ENCODE peak calls at places on chromosomes 3 and 15, in eight cellular contexts. One of them, this sample, is unnamed. For H3K4me1, the result is how much of the 10 kb centered on the place peaks cover.

GRCh38 chr15:58952751-58953150 is 19.3 kb upstream of the SLTM start:
- DNase-seq in foreskin keratinocyte: no peak
- DNase-seq in body of pancreas: no peak
- DNase-seq in psoas muscle: no peak
- DNase-seq in heart left ventricle: no peak
- DNase-seq in ovary: no peak
- DNase-seq in cardiac muscle cell: peak
- DNase-seq in neural progenitor cell: no peak
- DNase-seq in this sample: no peak

GRCh38 chr3:63390831-63391230 is 112.7 kb downstream of the SYNPR start:
- DNase-seq in foreskin keratinocyte: no peak
- DNase-seq in body of pancreas: no peak
- DNase-seq in psoas muscle: no peak
- DNase-seq in heart left ventricle: no peak
- DNase-seq in ovary: no peak
- DNase-seq in cardiac muscle cell: no peak
- DNase-seq in neural progenitor cell: no peak
- DNase-seq in this sample: no peak

GRCh38 chr3:169348981-169349942 is 314.2 kb downstream of the MECOM start:
- DNase-seq in foreskin keratinocyte: peak
- DNase-seq in body of pancreas: no peak
- DNase-seq in psoas muscle: no peak
- DNase-seq in heart left ventricle: no peak
- DNase-seq in ovary: no peak
- DNase-seq in cardiac muscle cell: peak
- DNase-seq in neural progenitor cell: no peak
- DNase-seq in this sample: no peak

GRCh38 chr3:123447749-123448502 is 964 bp downstream of the ADCY5 start:
- DNase-seq in foreskin keratinocyte: no peak
- DNase-seq in body of pancreas: peak
- DNase-seq in psoas muscle: no peak
- DNase-seq in heart left ventricle: peak
- DNase-seq in ovary: peak
- DNase-seq in cardiac muscle cell: no peak
- DNase-seq in neural progenitor cell: peak
- DNase-seq in this sample: no peak

GRCh38 chr3:61683409-61684261 is 122.3 kb downstream of the PTPRG start:
- DNase-seq in foreskin keratinocyte: no peak
- DNase-seq in body of pancreas: no peak
- DNase-seq in psoas muscle: no peak
- DNase-seq in heart left ventricle: no peak
- DNase-seq in ovary: no peak
- DNase-seq in cardiac muscle cell: no peak
- DNase-seq in neural progenitor cell: no peak
- DNase-seq in this sample: no peak

GRCh38 chr3:151087648-151088047 is 2.2 kb downstream of the MED12L start:
- DNase-seq in foreskin keratinocyte: no peak
- DNase-seq in body of pancreas: no peak
- DNase-seq in psoas muscle: no peak
- DNase-seq in heart left ventricle: no peak
- DNase-seq in ovary: no peak
- DNase-seq in cardiac muscle cell: no peak
- DNase-seq in neural progenitor cell: no peak
- DNase-seq in this sample: no peak

GRCh38 chr15:60408438-60409105 is 10.8 kb upstream of the ANXA2 start:
- DNase-seq in foreskin keratinocyte: peak
- DNase-seq in body of pancreas: no peak
- DNase-seq in psoas muscle: no peak
- DNase-seq in heart left ventricle: no peak
- DNase-seq in ovary: no peak
- DNase-seq in cardiac muscle cell: peak
- DNase-seq in neural progenitor cell: no peak
- DNase-seq in this sample: no peak

GRCh38 chr3:52049503-52049902 is 6.9 kb downstream of the DUSP7 start:
- DNase-seq in foreskin keratinocyte: no peak
- DNase-seq in body of pancreas: no peak
- DNase-seq in psoas muscle: no peak
- DNase-seq in heart left ventricle: no peak
- DNase-seq in ovary: no peak
- DNase-seq in cardiac muscle cell: no peak
- DNase-seq in neural progenitor cell: no peak
- DNase-seq in this sample: no peak

GRCh38 chr3:50237133-50237651 is 1.2 kb downstream of the GNAI2 start:
- DNase-seq in foreskin keratinocyte: no peak
- DNase-seq in body of pancreas: no peak
- DNase-seq in psoas muscle: no peak
- DNase-seq in heart left ventricle: no peak
- DNase-seq in ovary: no peak
- DNase-seq in cardiac muscle cell: peak
- DNase-seq in neural progenitor cell: peak
- DNase-seq in this sample: no peak

GRCh38 chr15:29883126-29883525 is 60.9 kb upstream of the TJP1 start:
- DNase-seq in foreskin keratinocyte: no peak
- DNase-seq in body of pancreas: no peak
- DNase-seq in psoas muscle: no peak
- DNase-seq in heart left ventricle: no peak
- DNase-seq in ovary: no peak
- DNase-seq in cardiac muscle cell: no peak
- DNase-seq in neural progenitor cell: peak
- DNase-seq in this sample: no peak

GRCh38 chr3:123773681-123774431 is 110.3 kb downstream of the MYLK start:
- DNase-seq in foreskin keratinocyte: no peak
- DNase-seq in body of pancreas: no peak
- DNase-seq in psoas muscle: peak
- DNase-seq in heart left ventricle: no peak
- DNase-seq in ovary: no peak
- DNase-seq in cardiac muscle cell: peak
- DNase-seq in neural progenitor cell: no peak
- DNase-seq in this sample: no peak

DNA sequence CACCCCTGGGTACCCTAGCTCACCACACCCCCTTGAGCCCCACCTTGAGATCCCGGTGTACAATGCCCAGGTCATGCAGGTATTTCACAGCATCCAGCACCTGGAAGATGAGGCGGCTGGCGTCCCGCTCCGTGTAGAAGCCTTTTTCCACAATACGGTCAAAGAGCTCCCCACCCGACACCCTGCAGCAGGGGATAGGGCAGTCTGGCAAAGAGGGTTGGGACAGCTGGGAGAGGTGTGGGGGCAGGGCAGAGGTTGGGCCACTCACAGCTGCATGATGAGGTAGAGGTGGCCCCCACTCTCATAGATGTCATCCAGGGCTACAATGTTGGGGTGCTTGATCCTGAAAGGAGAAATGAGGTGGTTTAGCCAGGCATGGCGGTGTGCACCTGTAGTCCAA is 6.9 kb downstream of the CAMK1 start:
- DNase-seq in foreskin keratinocyte: no peak
- DNase-seq in body of pancreas: no peak
- DNase-seq in psoas muscle: no peak
- DNase-seq in heart left ventricle: no peak
- DNase-seq in ovary: no peak
- DNase-seq in cardiac muscle cell: no peak
- DNase-seq in neural progenitor cell: no peak
- DNase-seq in this sample: no peak
- H3K27ac ChIP-seq in foreskin keratinocyte: no peak
- H3K27ac ChIP-seq in body of pancreas: no peak
- H3K27ac ChIP-seq in psoas muscle: no peak
- H3K27ac ChIP-seq in heart left ventricle: no peak
- H3K27ac ChIP-seq in ovary: no peak
- H3K27ac ChIP-seq in cardiac muscle cell: no peak
- H3K27ac ChIP-seq in neural progenitor cell: no peak
- H3K27ac ChIP-seq in this sample: no peak

GRCh38 chr3:23762214-23763039 is 43.3 kb upstream of the UBE2E1 start:
- DNase-seq in foreskin keratinocyte: no peak
- DNase-seq in body of pancreas: no peak
- DNase-seq in psoas muscle: no peak
- DNase-seq in heart left ventricle: no peak
- DNase-seq in ovary: no peak
- DNase-seq in cardiac muscle cell: no peak
- DNase-seq in neural progenitor cell: no peak
- DNase-seq in this sample: no peak

GRCh38 chr3:23760871-23761373 is 44.8 kb upstream of the UBE2E1 start:
- DNase-seq in foreskin keratinocyte: no peak
- DNase-seq in body of pancreas: no peak
- DNase-seq in psoas muscle: no peak
- DNase-seq in heart left ventricle: no peak
- DNase-seq in ovary: no peak
- DNase-seq in cardiac muscle cell: no peak
- DNase-seq in neural progenitor cell: peak
- DNase-seq in this sample: no peak

GRCh38 chr3:23763040-23763477 is 42.7 kb upstream of the UBE2E1 start:
- DNase-seq in foreskin keratinocyte: no peak
- DNase-seq in body of pancreas: no peak
- DNase-seq in psoas muscle: no peak
- DNase-seq in heart left ventricle: no peak
- DNase-seq in ovary: peak
- DNase-seq in cardiac muscle cell: peak
- DNase-seq in neural progenitor cell: peak
- DNase-seq in this sample: no peak

GRCh38 chr3:23760325-23760724 is 45.4 kb upstream of the UBE2E1 start:
- DNase-seq in foreskin keratinocyte: no peak
- DNase-seq in body of pancreas: no peak
- DNase-seq in psoas muscle: no peak
- DNase-seq in heart left ventricle: no peak
- DNase-seq in ovary: no peak
- DNase-seq in cardiac muscle cell: no peak
- DNase-seq in neural progenitor cell: no peak
- DNase-seq in this sample: no peak

DNA sequence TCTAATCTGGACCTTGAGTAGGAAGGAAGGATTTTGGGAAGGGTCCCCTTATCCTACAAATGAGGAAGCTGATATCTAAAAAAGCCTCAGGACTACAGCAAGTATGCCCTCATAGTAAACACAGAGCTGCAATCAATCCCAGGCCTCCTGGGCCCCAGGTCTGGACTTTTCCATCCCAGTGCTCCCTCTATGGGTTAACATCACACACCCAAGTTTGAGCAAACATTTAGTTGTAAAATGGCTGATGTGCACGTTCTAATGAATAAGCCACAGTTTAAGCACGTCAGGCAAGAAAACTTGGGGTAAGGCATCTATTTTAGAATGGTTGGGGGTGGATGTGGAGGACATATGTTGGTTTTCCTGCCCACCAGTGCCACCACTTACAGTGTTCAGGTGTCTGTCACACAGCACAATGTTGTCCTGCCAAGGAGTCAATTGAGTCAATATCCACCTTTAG is 44.3 kb upstream of the UBE2E1 start:
- DNase-seq in foreskin keratinocyte: no peak
- DNase-seq in body of pancreas: no peak
- DNase-seq in psoas muscle: no peak
- DNase-seq in heart left ventricle: no peak
- DNase-seq in ovary: no peak
- DNase-seq in cardiac muscle cell: peak
- DNase-seq in neural progenitor cell: peak
- DNase-seq in this sample: no peak
- TF ChIP-seq CTCF in foreskin keratinocyte: peak
- TF ChIP-seq CTCF in body of pancreas: no peak
- TF ChIP-seq CTCF in psoas muscle: peak
- TF ChIP-seq CTCF in heart left ventricle: no peak
- TF ChIP-seq CTCF in ovary: no peak
- TF ChIP-seq CTCF in cardiac muscle cell: peak
- TF ChIP-seq CTCF in neural progenitor cell: peak
- TF ChIP-seq CTCF in this sample: peak

DNA sequence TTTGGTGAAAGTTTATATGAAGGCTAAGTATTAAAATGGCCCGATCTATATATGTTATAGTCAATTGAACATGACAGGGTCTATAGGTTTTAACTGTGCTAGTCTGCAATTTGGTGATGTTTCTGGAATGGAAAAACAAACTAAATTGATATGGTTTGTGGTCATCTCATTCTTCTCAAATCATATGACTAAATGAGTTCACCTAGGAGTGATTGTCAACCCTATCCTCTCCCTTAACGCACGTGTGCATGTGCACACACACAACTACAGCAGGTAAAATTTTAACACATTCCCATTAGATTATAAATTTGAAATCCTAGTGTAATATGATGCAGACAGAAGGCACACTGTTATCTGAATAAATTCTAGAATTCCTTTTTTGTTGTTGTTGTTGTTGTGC is 9.0 kb downstream of the CLDND1 start:
- DNase-seq in foreskin keratinocyte: peak
- DNase-seq in body of pancreas: no peak
- DNase-seq in psoas muscle: no peak
- DNase-seq in heart left ventricle: no peak
- DNase-seq in ovary: no peak
- DNase-seq in cardiac muscle cell: no peak
- DNase-seq in neural progenitor cell: no peak
- DNase-seq in this sample: no peak
- H3K4me1 ChIP-seq in foreskin keratinocyte: under half
- H3K4me1 ChIP-seq in body of pancreas: under half
- H3K4me1 ChIP-seq in psoas muscle: under half
- H3K4me1 ChIP-seq in heart left ventricle: under half
- H3K4me1 ChIP-seq in ovary: under half
- H3K4me1 ChIP-seq in cardiac muscle cell: under half
- H3K4me1 ChIP-seq in neural progenitor cell: under half
- H3K4me1 ChIP-seq in this sample: under half

GRCh38 chr3:48855681-48856447 is 8.2 kb upstream of the PRKAR2A start:
- DNase-seq in foreskin keratinocyte: no peak
- DNase-seq in body of pancreas: no peak
- DNase-seq in psoas muscle: no peak
- DNase-seq in heart left ventricle: no peak
- DNase-seq in ovary: no peak
- DNase-seq in cardiac muscle cell: no peak
- DNase-seq in neural progenitor cell: no peak
- DNase-seq in this sample: no peak

GRCh38 chr3:48848816-48849515 is 1.3 kb upstream of the PRKAR2A start:
- DNase-seq in foreskin keratinocyte: no peak
- DNase-seq in body of pancreas: peak
- DNase-seq in psoas muscle: no peak
- DNase-seq in heart left ventricle: no peak
- DNase-seq in ovary: peak
- DNase-seq in cardiac muscle cell: no peak
- DNase-seq in neural progenitor cell: no peak
- DNase-seq in this sample: peak

GRCh38 chr3:48856469-48856868 is 8.8 kb upstream of the PRKAR2A start:
- DNase-seq in foreskin keratinocyte: no peak
- DNase-seq in body of pancreas: no peak
- DNase-seq in psoas muscle: no peak
- DNase-seq in heart left ventricle: no peak
- DNase-seq in ovary: no peak
- DNase-seq in cardiac muscle cell: no peak
- DNase-seq in neural progenitor cell: peak
- DNase-seq in this sample: no peak

GRCh38 chr3:48851407-48851806 is 3.7 kb upstream of the PRKAR2A start:
- DNase-seq in foreskin keratinocyte: no peak
- DNase-seq in body of pancreas: no peak
- DNase-seq in psoas muscle: no peak
- DNase-seq in heart left ventricle: no peak
- DNase-seq in ovary: no peak
- DNase-seq in cardiac muscle cell: peak
- DNase-seq in neural progenitor cell: peak
- DNase-seq in this sample: peak

DNA sequence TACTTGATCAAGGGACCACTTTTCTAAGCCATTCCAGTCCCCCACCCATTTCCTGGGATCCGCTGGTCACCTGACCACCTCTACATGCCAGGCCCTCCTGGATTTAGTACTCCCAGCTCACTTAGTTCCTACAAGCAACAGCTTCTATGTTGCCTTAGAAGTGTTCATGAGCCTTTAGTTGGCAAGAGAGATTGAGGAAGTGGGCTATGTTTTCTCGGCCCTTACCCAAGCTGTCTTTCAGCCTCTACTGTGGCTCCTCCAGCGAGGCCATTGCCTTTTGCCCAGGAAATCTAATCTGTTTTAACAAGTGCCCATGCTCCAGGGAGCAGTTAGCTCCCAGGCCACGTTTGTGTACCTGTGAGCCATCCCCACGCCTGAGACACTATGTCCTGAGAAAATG is 4.5 kb upstream of the PRKAR2A start:
- DNase-seq in foreskin keratinocyte: no peak
- DNase-seq in body of pancreas: no peak
- DNase-seq in psoas muscle: no peak
- DNase-seq in heart left ventricle: no peak
- DNase-seq in ovary: no peak
- DNase-seq in cardiac muscle cell: no peak
- DNase-seq in neural progenitor cell: no peak
- DNase-seq in this sample: no peak
- H3K27ac ChIP-seq in foreskin keratinocyte: no peak
- H3K27ac ChIP-seq in body of pancreas: no peak
- H3K27ac ChIP-seq in psoas muscle: no peak
- H3K27ac ChIP-seq in heart left ventricle: no peak
- H3K27ac ChIP-seq in ovary: no peak
- H3K27ac ChIP-seq in cardiac muscle cell: no peak
- H3K27ac ChIP-seq in neural progenitor cell: no peak
- H3K27ac ChIP-seq in this sample: no peak